ENCODE peak calls at places on chromosomes 5 and 9, in eight cellular contexts. Y, E, V, S, R, Z, N and W are unnamed samples.

GRCh38 chr5:79396265-79396664 is 117.7 kb downstream of the HOMER1 start:
- DNase-seq in Y (no peak), E (peak), V (no peak), S (no peak), R (no peak), Z (peak), N (peak), W (no peak)

GRCh38 chr9:8859416-8859815 is 1059.8 kb upstream of the DMAC1 start:
- DNase-seq in Y (no peak), E (no peak), V (no peak), S (no peak), R (no peak), Z (no peak), N (no peak), W (no peak)

GRCh38 chr5:124743534-124744169 is 2.8 kb downstream of the ZNF608 start:
- DNase-seq in Y (no peak), E (no peak), V (no peak), S (peak), R (no peak), Z (no peak), N (no peak), W (no peak)

GRCh38 chr5:78541058-78541624 is 107.4 kb downstream of the LHFPL2 start:
- DNase-seq in Y (no peak), E (no peak), V (no peak), S (no peak), R (no peak), Z (no peak), N (no peak), W (no peak)

GRCh38 chr9:115118471-115119156 is 657 bp upstream of the TNC start:
- DNase-seq in Y (peak), E (peak), V (peak), S (peak), R (peak), Z (peak), N (peak), W (peak)

GRCh38 chr5:142225141-142225540 is 99.7 kb downstream of the SPRY4 start:
- DNase-seq in Y (no peak), E (no peak), V (no peak), S (no peak), R (no peak), Z (no peak), N (no peak), W (no peak)

GRCh38 chr5:59597690-59598546 is 295.6 kb downstream of the PDE4D start:
- DNase-seq in Y (no peak), E (no peak), V (no peak), S (no peak), R (no peak), Z (no peak), N (no peak), W (no peak)

GRCh38 chr9:113930384-113930783 is 54.3 kb downstream of the ZNF618 start:
- DNase-seq in Y (no peak), E (no peak), V (no peak), S (no peak), R (no peak), Z (no peak), N (no peak), W (no peak)

GRCh38 chr5:80865547-80865946 is 94.6 kb upstream of the RASGRF2 start:
- DNase-seq in Y (peak), E (no peak), V (no peak), S (no peak), R (no peak), Z (no peak), N (peak), W (no peak)

GRCh38 chr9:75649060-75649459 is 241.4 kb upstream of the PCSK5 start:
- DNase-seq in Y (no peak), E (no peak), V (no peak), S (peak), R (no peak), Z (no peak), N (no peak), W (no peak)

GRCh38 chr5:127702434-127702833 is 757 bp upstream of the CCDC192 start:
- DNase-seq in Y (no peak), E (no peak), V (no peak), S (no peak), R (no peak), Z (no peak), N (no peak), W (no peak)

GRCh38 chr5:150508828-150509227 is 897 bp downstream of the NDST1 start:
- DNase-seq in Y (no peak), E (no peak), V (no peak), S (no peak), R (no peak), Z (no peak), N (no peak), W (no peak)

GRCh38 chr5:175385691-175386360 is 58.2 kb downstream of the DRD1 start:
- DNase-seq in Y (no peak), E (no peak), V (no peak), S (no peak), R (no peak), Z (peak), N (peak), W (no peak)

GRCh38 chr5:39518516-39518915 is 93.7 kb upstream of the DAB2 start:
- DNase-seq in Y (peak), E (peak), V (no peak), S (no peak), R (no peak), Z (peak), N (peak), W (no peak)

GRCh38 chr5:51382759-51383493 is at the start of gene ISL1:
- DNase-seq in Y (peak), E (peak), V (peak), S (peak), R (peak), Z (peak), N (peak), W (peak)

GRCh38 chr5:43903129-43903528 is 300.1 kb downstream of the NNT start:
- DNase-seq in Y (no peak), E (no peak), V (no peak), S (no peak), R (no peak), Z (no peak), N (no peak), W (no peak)

GRCh38 chr9:130041648-130042405 is 1.2 kb downstream of the FNBP1 start:
- DNase-seq in Y (peak), E (no peak), V (peak), S (peak), R (no peak), Z (peak), N (peak), W (no peak)

GRCh38 chr9:2157277-2158105 is 142.3 kb downstream of the SMARCA2 start:
- DNase-seq in Y (peak), E (peak), V (no peak), S (no peak), R (peak), Z (peak), N (peak), W (no peak)

GRCh38 chr5:1315709-1316587 is 21.1 kb upstream of the TERT start:
- DNase-seq in Y (no peak), E (no peak), V (peak), S (no peak), R (peak), Z (peak), N (no peak), W (no peak)

GRCh38 chr9:10050016-10050415 is 562.8 kb downstream of the PTPRD start:
- DNase-seq in Y (no peak), E (peak), V (no peak), S (no peak), R (no peak), Z (no peak), N (peak), W (no peak)

GRCh38 chr9:82504620-82505019 is 516.0 kb downstream of the SPATA31D1 start:
- DNase-seq in Y (no peak), E (no peak), V (no peak), S (no peak), R (peak), Z (no peak), N (no peak), W (no peak)

GRCh38 chr9:126630458-126631237 is 16.9 kb downstream of the LMX1B start:
- DNase-seq in Y (no peak), E (no peak), V (no peak), S (no peak), R (no peak), Z (peak), N (no peak), W (no peak)

GRCh38 chr5:96844476-96844990 is 31.8 kb upstream of the ERAP2 start:
- DNase-seq in Y (peak), E (no peak), V (no peak), S (no peak), R (no peak), Z (no peak), N (peak), W (no peak)

GRCh38 chr5:128537306-128537998 is 593 bp downstream of the FBN2 start:
- DNase-seq in Y (peak), E (peak), V (no peak), S (no peak), R (peak), Z (peak), N (peak), W (no peak)

GRCh38 chr9:8489845-8490244 is 690.3 kb upstream of the DMAC1 start:
- DNase-seq in Y (no peak), E (no peak), V (no peak), S (no peak), R (no peak), Z (peak), N (no peak), W (no peak)

GRCh38 chr5:77628840-77629552 is 9.5 kb downstream of the OTP start:
- DNase-seq in Y (no peak), E (no peak), V (no peak), S (no peak), R (no peak), Z (no peak), N (no peak), W (no peak)

GRCh38 chr5:140084466-140084865 is 29.4 kb upstream of the PURA start:
- DNase-seq in Y (no peak), E (no peak), V (no peak), S (no peak), R (no peak), Z (no peak), N (no peak), W (no peak)

GRCh38 chr5:83312672-83313071 is 158.9 kb upstream of the VCAN start:
- DNase-seq in Y (no peak), E (no peak), V (no peak), S (no peak), R (no peak), Z (no peak), N (no peak), W (no peak)

GRCh38 chr9:137491735-137492432 is 32.8 kb upstream of the NSMF start:
- DNase-seq in Y (no peak), E (no peak), V (no peak), S (peak), R (no peak), Z (no peak), N (no peak), W (no peak)

GRCh38 chr5:155307219-155307618 is 293.7 kb downstream of the KIF4B start:
- DNase-seq in Y (no peak), E (no peak), V (no peak), S (no peak), R (no peak), Z (no peak), N (no peak), W (no peak)

GRCh38 chr5:135264451-135265445 is 134.3 kb downstream of the MACROH2A1 start:
- DNase-seq in Y (peak), E (no peak), V (peak), S (no peak), R (no peak), Z (no peak), N (peak), W (no peak)

GRCh38 chr5:106331415-106331814 is 1339.3 kb downstream of the EFNA5 start:
- DNase-seq in Y (peak), E (peak), V (no peak), S (no peak), R (no peak), Z (no peak), N (peak), W (no peak)

GRCh38 chr5:133783481-133783880 is 171.1 kb upstream of the FSTL4 start:
- DNase-seq in Y (no peak), E (no peak), V (no peak), S (no peak), R (peak), Z (no peak), N (no peak), W (no peak)

DNA sequence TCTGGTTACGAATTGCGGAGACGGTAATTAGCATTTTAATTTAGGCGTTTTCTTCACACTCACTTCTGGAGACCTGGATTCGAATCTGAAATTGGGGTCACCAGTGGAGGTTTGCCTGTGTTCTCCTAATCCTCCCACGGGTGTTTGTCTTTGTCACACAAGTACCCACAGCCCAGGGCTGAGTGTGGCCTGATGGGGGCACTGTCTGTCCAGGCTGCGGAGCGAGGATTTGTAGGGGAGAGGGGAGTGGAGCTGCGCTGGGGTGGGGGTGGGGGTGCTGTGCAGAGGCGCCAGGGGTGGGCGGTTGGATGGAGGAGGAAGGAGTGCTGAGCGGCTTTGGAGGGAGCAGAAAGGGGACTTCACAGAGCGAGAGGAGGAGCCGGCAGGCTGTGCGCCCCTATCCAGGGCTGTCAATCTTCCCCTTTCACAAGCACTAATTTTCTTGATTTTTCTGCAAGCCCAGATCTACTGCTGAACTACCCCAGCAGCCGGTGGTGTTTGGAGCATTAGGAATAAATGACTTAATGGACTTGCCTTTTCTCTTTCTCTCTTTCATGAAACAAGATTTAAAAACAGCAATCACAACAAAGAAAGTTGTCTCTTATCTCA is 53.1 kb downstream of the TSPAN17 start:
- DNase-seq in Y (peak), E (no peak), V (no peak), S (peak), R (no peak), Z (no peak), N (no peak), W (no peak)
- TF ChIP-seq CTCF in Y (peak), E (peak), V (peak), S (peak), R (peak), Z (peak), N (peak), W (no peak)

GRCh38 chr5:181088289-181088688 is 42.7 kb downstream of the OR2V1 start:
- DNase-seq in Y (peak), E (no peak), V (peak), S (no peak), R (peak), Z (no peak), N (no peak), W (no peak)
- TF ChIP-seq CTCF in Y (peak), E (peak), V (peak), S (peak), R (peak), Z (peak), N (peak), W (no peak)

GRCh38 chr5:170411100-170411499 is 21.9 kb upstream of the KCNMB1 start:
- DNase-seq in Y (no peak), E (no peak), V (no peak), S (no peak), R (no peak), Z (no peak), N (no peak), W (no peak)
- TF ChIP-seq CTCF in Y (no peak), E (no peak), V (no peak), S (no peak), R (peak), Z (no peak), N (no peak), W (no peak)

DNA sequence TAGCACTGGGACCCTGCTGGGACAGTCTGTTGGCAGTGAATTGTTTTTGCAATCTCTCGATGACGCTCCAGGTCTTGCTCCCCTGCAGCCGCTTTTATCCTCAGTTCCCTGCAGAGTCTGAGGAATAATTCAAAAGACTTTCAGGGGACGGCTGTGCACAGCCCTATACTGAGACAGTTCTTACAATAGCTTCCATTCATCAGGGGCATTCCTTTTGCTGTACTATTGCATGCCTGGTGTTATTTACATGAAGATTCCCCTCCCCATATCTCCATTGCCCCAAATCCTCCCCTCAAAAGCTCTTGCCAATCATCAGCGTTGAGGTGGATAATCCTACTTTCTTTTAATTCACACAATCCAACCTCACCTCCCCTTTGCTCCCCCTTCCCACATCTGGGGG is 163.3 kb upstream of the WWC1 start:
- DNase-seq in Y (no peak), E (no peak), V (no peak), S (no peak), R (no peak), Z (no peak), N (no peak), W (no peak)
- TF ChIP-seq CTCF in Y (no peak), E (no peak), V (no peak), S (no peak), R (no peak), Z (no peak), N (no peak), W (no peak)

GRCh38 chr5:21918451-21918850 is 934.7 kb downstream of the CDH12 start:
- DNase-seq in Y (no peak), E (no peak), V (no peak), S (no peak), R (no peak), Z (no peak), N (no peak), W (no peak)

DNA sequence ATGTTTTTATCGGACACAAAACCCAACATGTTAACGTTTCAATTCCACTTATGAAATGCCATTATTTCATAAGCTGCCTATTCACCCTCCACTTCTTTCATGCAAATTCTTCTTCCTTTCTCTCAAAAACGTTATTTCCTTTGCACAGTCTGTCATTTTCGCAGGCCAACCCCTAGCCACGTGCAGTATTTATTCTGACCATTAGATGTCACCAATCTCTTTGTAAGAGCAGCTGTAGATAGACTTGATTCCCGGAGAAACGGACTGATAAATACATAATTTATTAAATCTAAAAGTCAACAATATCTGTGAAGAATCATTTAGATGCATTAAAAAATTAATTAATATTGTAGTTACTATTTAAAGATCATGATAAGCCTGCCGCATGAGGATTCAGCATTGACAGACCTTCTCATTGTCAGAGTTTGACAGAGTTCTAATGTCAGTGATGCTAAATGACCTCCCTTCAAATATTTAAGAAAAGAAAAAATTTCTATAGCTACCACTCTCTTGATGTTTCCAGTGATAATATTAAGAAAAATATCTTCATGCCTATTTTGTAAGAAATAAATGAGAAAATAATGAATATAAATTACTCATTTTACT is 933.6 kb downstream of the CDH12 start:
- DNase-seq in Y (peak), E (peak), V (peak), S (peak), R (peak), Z (peak), N (peak), W (no peak)
- TF ChIP-seq CTCF in Y (no peak), E (peak), V (peak), S (peak), R (peak), Z (peak), N (peak), W (no peak)

DNA sequence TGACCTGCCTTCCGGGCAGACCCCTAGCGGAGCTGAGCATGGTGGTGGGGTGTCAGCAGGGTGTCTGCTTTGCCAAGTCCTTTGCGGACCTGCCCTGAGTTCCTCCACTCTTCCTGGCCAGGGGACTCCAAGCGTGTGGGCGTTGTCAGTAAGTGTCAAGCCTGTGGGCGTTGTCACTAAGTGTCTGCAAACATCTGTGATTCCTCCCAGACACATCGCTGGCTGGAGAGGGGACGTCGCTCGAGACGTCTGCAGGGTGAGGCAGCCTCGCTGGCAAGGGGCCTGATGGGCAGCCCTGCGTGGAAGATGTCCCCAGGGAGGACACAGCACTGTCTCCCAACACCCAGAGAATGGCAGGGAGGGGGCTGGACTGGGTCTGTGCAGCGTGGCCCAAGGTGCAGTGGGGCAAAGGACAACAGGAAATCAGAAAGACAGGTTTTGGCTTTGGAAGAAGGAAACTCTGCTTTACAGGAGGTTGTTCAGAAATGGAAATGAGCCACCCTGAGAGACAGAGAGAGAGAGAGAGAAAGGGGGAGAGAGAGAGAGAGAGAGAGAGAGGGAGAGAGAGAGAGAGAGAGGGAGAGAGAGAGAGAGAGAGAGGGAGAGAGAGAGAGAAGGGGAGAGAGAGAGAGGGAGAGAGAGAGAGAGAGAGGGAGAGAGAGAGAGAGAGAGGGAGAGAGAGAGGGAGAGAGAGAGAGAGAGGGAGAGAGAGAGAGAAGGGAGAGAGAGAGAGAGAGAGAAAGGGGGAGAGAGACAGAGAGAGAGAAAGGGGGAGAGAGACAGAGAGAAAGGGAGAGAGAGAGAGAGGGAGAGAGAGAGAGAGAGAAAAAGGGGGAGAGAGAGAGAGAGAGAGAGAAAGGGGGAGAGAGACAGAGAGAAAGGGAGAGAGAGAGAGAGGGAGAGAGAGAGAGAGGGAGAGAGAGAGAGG is 29.0 kb downstream of the ADAMTSL2 start:
- DNase-seq in Y (peak), E (no peak), V (peak), S (peak), R (no peak), Z (no peak), N (peak), W (no peak)
- TF ChIP-seq CTCF in Y (no peak), E (no peak), V (no peak), S (no peak), R (no peak), Z (no peak), N (no peak), W (no peak)

GRCh38 chr5:66498791-66499207 is 97.4 kb upstream of the MAST4 start:
- DNase-seq in Y (no peak), E (peak), V (peak), S (no peak), R (no peak), Z (peak), N (no peak), W (no peak)

DNA sequence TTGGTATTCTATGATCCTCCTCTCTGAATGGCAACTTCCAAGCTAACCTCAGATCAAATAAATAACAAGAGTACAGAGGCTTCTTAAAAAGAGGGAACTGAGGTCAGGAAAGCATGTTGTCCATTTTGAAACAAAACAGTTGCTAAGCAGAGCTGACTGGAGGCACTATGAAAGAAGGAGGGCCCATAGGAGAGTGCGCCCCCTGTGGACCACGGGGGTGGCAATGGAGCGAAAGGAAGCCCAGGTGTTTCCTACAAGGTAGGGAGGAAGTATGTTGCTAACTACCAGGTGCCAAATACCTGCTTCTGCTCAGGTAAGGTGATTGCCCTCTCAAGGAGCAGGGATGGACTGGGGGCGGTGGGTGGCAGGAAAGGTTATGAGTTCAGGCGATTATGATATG is 101.8 kb upstream of the MAST4 start:
- DNase-seq in Y (no peak), E (no peak), V (peak), S (peak), R (peak), Z (peak), N (no peak), W (no peak)
- TF ChIP-seq CTCF in Y (no peak), E (peak), V (peak), S (peak), R (peak), Z (no peak), N (no peak), W (no peak)